ENCODE peak calls at places on chromosomes 16 and 17, in four cellular contexts. One of them, this sample, is unnamed.

GRCh38 chr16:24132797-24133155 is 123.4 kb upstream of the CACNG3 start:
- DNase-seq in K562: no peak
- DNase-seq in WTC11: no peak
- DNase-seq in HepG2: no peak
- DNase-seq in this sample: no peak

GRCh38 chr16:83574388-83574787 is 233.4 kb upstream of the HSBP1 start:
- DNase-seq in K562: no peak
- DNase-seq in WTC11: peak; percentile 36
- DNase-seq in HepG2: no peak
- DNase-seq in this sample: no peak

GRCh38 chr17:78828470-78829185 is 12.0 kb downstream of the USP36 start:
- DNase-seq in K562: no peak
- DNase-seq in WTC11: no peak
- DNase-seq in HepG2: no peak
- DNase-seq in this sample: peak; percentile 47

GRCh38 chr16:87564524-87564778 is 37.9 kb upstream of the JPH3 start:
- DNase-seq in WTC11: no peak
- DNase-seq in HepG2: no peak
- DNase-seq in K562: no peak
- DNase-seq in this sample: no peak

GRCh38 chr17:34581446-34582184 is 2.2 kb downstream of the TMEM132E start:
- DNase-seq in WTC11: no peak
- DNase-seq in HepG2: no peak
- DNase-seq in K562: no peak
- DNase-seq in this sample: no peak

GRCh38 chr17:2689411-2690164 is 22.0 kb downstream of the CLUH start:
- DNase-seq in WTC11: no peak
- DNase-seq in HepG2: no peak
- DNase-seq in K562: peak; percentile 12
- DNase-seq in this sample: peak; percentile 7

GRCh38 chr16:85821441-85821901 is 22.0 kb downstream of the COX4I1 start:
- DNase-seq in HepG2: peak; percentile 67
- DNase-seq in WTC11: peak; percentile 89
- DNase-seq in K562: peak; percentile 87
- DNase-seq in this sample: peak; percentile 86

GRCh38 chr16:20385844-20386832 is 18.4 kb downstream of the PDILT start:
- DNase-seq in WTC11: peak; percentile 87
- DNase-seq in K562: peak; percentile 76
- DNase-seq in HepG2: peak; percentile 67
- DNase-seq in this sample: peak; percentile 60

GRCh38 chr16:33877-34707 is 19.3 kb downstream of the POLR3K start:
- DNase-seq in K562: no peak
- DNase-seq in HepG2: no peak
- DNase-seq in WTC11: no peak
- DNase-seq in this sample: no peak

DNA sequence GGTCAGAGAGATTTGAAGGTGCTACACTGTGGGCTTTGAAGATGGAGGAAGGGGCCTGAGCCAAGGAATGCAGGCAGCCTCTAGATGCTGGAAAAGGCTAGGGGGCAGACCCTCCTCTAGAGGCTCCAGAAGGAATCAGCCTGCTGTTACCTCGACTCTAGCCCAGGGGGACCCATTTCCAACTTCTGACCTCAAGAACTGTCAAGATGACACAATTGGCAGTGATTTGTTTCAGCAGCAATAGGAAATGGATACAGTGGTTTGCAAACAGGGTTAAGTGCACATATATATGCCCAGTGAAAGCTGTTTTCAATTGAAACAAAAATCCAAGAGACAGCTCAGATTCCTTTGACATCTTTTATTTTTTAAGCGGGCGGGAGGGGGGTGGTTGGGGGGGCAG is 3.7 kb upstream of the ZDHHC1 start:
- DNase-seq in K562: no peak
- DNase-seq in WTC11: no peak
- DNase-seq in HepG2: no peak
- DNase-seq in this sample: no peak
- TF ChIP-seq ELF4 in K562: no peak
- TF ChIP-seq ELF4 in WTC11: no peak
- TF ChIP-seq ELF4 in HepG2: no peak
- TF ChIP-seq ELF4 in this sample: no peak

DNA sequence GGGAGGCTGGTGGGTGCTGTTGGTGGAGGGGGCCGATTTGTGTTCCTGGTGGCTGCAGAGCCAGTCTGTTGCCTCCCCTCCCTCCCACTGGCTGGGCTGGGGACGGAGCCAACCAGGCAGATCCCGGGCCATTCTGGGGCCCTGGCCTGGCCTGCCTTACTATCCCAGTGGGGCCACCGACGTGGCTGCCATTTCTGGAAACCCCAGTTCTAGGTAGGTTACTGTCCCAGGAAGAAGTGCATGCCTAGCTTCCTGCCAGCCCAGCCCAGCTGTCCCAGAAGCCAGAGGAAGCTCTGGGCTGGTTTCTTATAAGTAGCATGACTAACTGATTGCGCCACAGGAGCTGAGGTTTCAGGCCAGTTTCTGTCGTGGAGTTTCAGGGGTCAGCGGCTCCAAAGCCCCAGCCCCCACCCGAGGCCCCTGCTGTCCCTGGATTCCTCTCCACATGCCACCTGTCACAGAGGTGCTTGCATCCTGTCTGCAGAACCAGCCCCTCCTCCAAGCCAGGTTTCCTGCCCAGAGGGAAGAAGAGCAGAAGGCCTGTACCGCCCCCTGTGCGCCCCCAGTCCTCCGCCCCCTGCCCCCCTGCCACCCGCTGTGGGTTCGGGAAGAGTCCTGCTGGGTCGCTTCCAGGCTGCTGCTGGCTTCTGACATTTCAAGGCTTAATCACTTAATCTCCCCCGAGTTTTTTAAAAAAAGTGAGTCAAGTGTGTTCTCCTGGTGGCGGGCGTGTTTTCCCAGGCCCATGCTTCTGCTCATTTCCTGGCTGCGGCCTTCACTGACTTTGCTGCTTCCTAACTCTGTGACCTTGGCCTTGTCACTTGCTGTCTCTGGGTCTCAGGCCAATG is 13.2 kb downstream of the IL4R start:
- DNase-seq in HepG2: peak; percentile 81
- DNase-seq in K562: no peak
- DNase-seq in WTC11: peak; percentile 88
- DNase-seq in this sample: no peak
- TF ChIP-seq ELF4 in HepG2: no peak
- TF ChIP-seq ELF4 in K562: no peak
- TF ChIP-seq ELF4 in WTC11: no peak
- TF ChIP-seq ELF4 in this sample: no peak

DNA sequence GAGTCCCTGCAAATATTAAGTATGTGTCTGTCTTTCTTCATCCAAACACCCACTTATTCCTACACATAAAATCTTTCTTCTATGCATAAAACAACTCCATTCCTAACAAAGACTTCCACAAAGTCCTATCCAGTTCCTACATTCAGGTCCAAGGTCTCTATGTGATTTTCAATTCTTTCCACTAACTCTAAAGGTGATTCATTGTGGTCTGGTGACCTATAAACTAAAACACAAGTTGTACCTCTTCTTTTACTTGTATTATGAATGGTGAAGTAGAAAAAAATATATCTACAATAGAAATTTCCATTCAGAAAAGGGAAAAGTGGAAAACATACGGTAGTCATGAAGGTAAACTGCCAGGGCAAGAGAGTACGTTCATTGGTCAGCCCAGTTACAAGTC is 56.6 kb downstream of the USP32 start:
- DNase-seq in HepG2: no peak
- DNase-seq in WTC11: no peak
- DNase-seq in K562: no peak
- DNase-seq in this sample: no peak
- TF ChIP-seq ELF4 in HepG2: no peak
- TF ChIP-seq ELF4 in WTC11: no peak
- TF ChIP-seq ELF4 in K562: no peak
- TF ChIP-seq ELF4 in this sample: no peak

GRCh38 chr17:61410100-61410551 is 10.5 kb downstream of the TBX2 start:
- DNase-seq in K562: no peak
- DNase-seq in WTC11: no peak
- DNase-seq in HepG2: no peak
- DNase-seq in this sample: no peak
- TF ChIP-seq ELF4 in K562: no peak
- TF ChIP-seq ELF4 in WTC11: no peak
- TF ChIP-seq ELF4 in HepG2: no peak
- TF ChIP-seq ELF4 in this sample: no peak

GRCh38 chr17:74276051-74276476 is 2.0 kb downstream of the DNAI2 start:
- DNase-seq in WTC11: no peak
- DNase-seq in HepG2: no peak
- DNase-seq in K562: no peak
- DNase-seq in this sample: no peak

GRCh38 chr17:74274703-74275340 is 788 bp downstream of the DNAI2 start:
- DNase-seq in WTC11: no peak
- DNase-seq in K562: no peak
- DNase-seq in HepG2: no peak
- DNase-seq in this sample: no peak

GRCh38 chr17:74272731-74273201 is 1.3 kb upstream of the DNAI2 start:
- DNase-seq in K562: no peak
- DNase-seq in WTC11: peak; percentile 26
- DNase-seq in HepG2: no peak
- DNase-seq in this sample: no peak

GRCh38 chr17:74271902-74272563 is 2.0 kb upstream of the DNAI2 start:
- DNase-seq in WTC11: no peak
- DNase-seq in K562: no peak
- DNase-seq in HepG2: no peak
- DNase-seq in this sample: no peak

DNA sequence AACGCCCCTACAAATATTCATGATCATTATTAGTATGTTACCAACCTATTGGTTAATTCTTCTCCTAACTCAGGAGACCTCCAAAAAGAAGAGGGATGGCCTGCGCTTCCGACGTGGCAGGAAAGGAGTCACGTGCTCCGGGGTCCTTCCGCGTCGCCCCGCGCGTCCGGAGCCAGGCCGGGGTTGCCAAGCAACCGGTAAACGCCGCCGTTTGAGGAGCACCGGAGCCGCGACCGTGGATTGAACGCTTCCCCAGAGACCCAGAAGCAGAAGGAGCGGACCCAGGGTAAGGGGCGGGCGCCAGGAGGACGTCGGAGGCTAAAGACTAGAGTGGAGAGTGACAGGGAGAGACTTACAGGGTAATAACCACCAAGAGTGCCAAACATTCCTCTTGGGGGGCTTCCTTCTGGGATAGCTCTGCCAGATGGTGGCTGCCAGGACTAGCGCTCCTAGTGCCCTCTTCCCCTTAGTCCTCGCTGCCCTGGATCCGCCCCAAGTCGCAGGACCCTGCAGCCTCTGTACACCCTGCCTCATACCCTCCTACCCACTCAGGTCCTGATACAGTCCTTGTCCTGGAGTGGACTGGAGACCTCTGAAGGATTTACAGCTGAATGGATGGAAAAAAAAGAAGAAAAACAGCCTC is at the start of gene DNAI2:
- DNase-seq in K562: peak; percentile 49
- DNase-seq in WTC11: peak; percentile 57
- DNase-seq in HepG2: no peak
- DNase-seq in this sample: no peak
- TF ChIP-seq ELF4 in K562: no peak
- TF ChIP-seq ELF4 in WTC11: no peak
- TF ChIP-seq ELF4 in HepG2: no peak
- TF ChIP-seq ELF4 in this sample: no peak

GRCh38 chr17:47205419-47205963 is 3.7 kb upstream of the MYL4 start:
- DNase-seq in HepG2: no peak
- DNase-seq in K562: no peak
- DNase-seq in WTC11: peak; percentile 26
- DNase-seq in this sample: peak; percentile 35
- TF ChIP-seq ELF4 in HepG2: no peak
- TF ChIP-seq ELF4 in K562: no peak
- TF ChIP-seq ELF4 in WTC11: no peak
- TF ChIP-seq ELF4 in this sample: no peak

GRCh38 chr17:10754861-10755591 is 25.2 kb upstream of the TMEM220 start:
- DNase-seq in WTC11: peak; percentile 26
- DNase-seq in K562: no peak
- DNase-seq in HepG2: no peak
- DNase-seq in this sample: no peak
- TF ChIP-seq ELF4 in WTC11: no peak
- TF ChIP-seq ELF4 in K562: no peak
- TF ChIP-seq ELF4 in HepG2: no peak
- TF ChIP-seq ELF4 in this sample: no peak

DNA sequence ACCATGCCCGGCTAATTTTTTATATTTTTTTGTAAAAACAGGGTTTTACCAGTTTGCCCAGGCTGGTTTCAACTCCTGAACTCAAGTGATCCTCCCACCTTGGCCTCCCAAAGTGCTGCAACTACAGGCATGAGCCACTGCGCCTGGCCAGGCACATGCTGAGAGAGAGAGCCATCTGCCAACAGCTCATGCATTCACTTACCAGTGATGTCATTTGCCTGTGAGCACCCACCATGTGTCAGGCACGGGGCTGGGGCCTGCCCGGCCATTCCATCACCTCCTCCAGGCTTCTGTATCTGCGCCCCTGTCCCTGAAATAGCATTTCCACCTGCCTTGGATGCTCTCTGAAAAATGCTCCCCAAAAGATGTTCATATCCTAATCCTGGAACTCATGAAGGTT is 43.6 kb upstream of the PEMT start:
- DNase-seq in HepG2: no peak
- DNase-seq in WTC11: no peak
- DNase-seq in K562: no peak
- DNase-seq in this sample: no peak
- TF ChIP-seq ELF4 in HepG2: no peak
- TF ChIP-seq ELF4 in WTC11: no peak
- TF ChIP-seq ELF4 in K562: no peak
- TF ChIP-seq ELF4 in this sample: no peak

DNA sequence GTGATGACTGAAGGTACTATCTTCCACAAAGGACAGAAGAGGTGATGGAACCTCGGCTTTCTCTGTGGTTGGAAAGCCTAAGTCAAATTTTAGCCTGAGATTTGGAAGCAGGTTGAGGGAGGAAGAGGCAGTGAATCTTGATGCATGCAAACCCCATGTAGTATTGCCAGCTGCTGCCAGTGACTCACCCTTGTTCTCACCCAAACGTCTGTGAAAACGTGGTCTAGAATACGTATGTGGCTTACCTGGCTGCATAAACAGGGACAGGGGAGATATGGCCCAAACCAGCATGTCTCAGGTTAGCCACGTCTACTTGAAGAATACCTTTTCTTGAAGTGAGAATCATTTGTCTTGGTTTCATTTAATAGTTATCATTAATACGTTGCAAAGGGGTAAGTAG is 438.0 kb upstream of the MAF start:
- DNase-seq in HepG2: no peak
- DNase-seq in WTC11: no peak
- DNase-seq in K562: no peak
- DNase-seq in this sample: no peak
- TF ChIP-seq ELF4 in HepG2: no peak
- TF ChIP-seq ELF4 in WTC11: no peak
- TF ChIP-seq ELF4 in K562: no peak
- TF ChIP-seq ELF4 in this sample: no peak

GRCh38 chr17:49045376-49045775 is 48.2 kb downstream of the IGF2BP1 start:
- DNase-seq in WTC11: no peak
- DNase-seq in HepG2: no peak
- DNase-seq in K562: no peak
- DNase-seq in this sample: no peak
- TF ChIP-seq ELF4 in WTC11: no peak
- TF ChIP-seq ELF4 in HepG2: no peak
- TF ChIP-seq ELF4 in K562: no peak
- TF ChIP-seq ELF4 in this sample: no peak